ENCODE peak calls at places on chromosomes 1 and 21, in nine cellular contexts. P is transverse colon, N is Peyer's patch, A is spleen, I is IMR-90, W is HCT116, H is breast epithelium, J is prostate gland, X is uterus. V is an unnamed sample.

GRCh38 chr1:91929246-91929645 is 20.0 kb upstream of the BRDT start:
- DNase-seq in P (no peak), N (no peak), A (peak), I (no peak), W (no peak), H (no peak), J (no peak), X (no peak), V (peak)

GRCh38 chr1:145979746-145980435 is 15.4 kb downstream of the POLR3GL start:
- DNase-seq in P (peak), N (peak), A (no peak), I (no peak), W (no peak), H (no peak), J (no peak), X (no peak), V (no peak)

GRCh38 chr1:59266180-59266926 is 30.5 kb upstream of the FGGY start:
- DNase-seq in P (no peak), N (no peak), A (no peak), I (no peak), W (no peak), H (no peak), J (no peak), X (no peak), V (no peak)

GRCh38 chr1:78069784-78070183 is 24.0 kb downstream of the GIPC2 start:
- DNase-seq in P (no peak), N (no peak), A (no peak), I (no peak), W (no peak), H (no peak), J (no peak), X (no peak), V (no peak)

GRCh38 chr1:153763365-153764225 is 11.6 kb upstream of the SLC27A3 start:
- DNase-seq in P (no peak), N (no peak), A (peak), I (no peak), W (no peak), H (no peak), J (no peak), X (no peak), V (no peak)

GRCh38 chr21:44263768-44264167 is 2.1 kb upstream of the DNMT3L start:
- DNase-seq in P (no peak), N (no peak), A (peak), I (no peak), W (no peak), H (no peak), J (no peak), X (no peak), V (no peak)

GRCh38 chr1:14520514-14521163 is 77.8 kb upstream of the KAZN start:
- DNase-seq in P (no peak), N (no peak), A (no peak), I (no peak), W (no peak), H (no peak), J (peak), X (no peak), V (no peak)

GRCh38 chr1:183349201-183349711 is 68.9 kb downstream of the NMNAT2 start:
- DNase-seq in P (no peak), N (no peak), A (no peak), I (peak), W (no peak), H (peak), J (peak), X (peak), V (peak)

GRCh38 chr1:77744576-77744975 is 15.1 kb downstream of the USP33 start:
- DNase-seq in P (no peak), N (no peak), A (no peak), I (no peak), W (no peak), H (no peak), J (no peak), X (no peak), V (no peak)

GRCh38 chr1:198638894-198639319 is at the start of gene PTPRC:
- DNase-seq in P (no peak), N (no peak), A (no peak), I (no peak), W (no peak), H (no peak), J (no peak), X (no peak), V (no peak)
- TF ChIP-seq POLR2A in P (peak), N (peak), A (peak), I (no peak), W (no peak), H (no peak), J (no peak), X (no peak), V (no peak)

DNA sequence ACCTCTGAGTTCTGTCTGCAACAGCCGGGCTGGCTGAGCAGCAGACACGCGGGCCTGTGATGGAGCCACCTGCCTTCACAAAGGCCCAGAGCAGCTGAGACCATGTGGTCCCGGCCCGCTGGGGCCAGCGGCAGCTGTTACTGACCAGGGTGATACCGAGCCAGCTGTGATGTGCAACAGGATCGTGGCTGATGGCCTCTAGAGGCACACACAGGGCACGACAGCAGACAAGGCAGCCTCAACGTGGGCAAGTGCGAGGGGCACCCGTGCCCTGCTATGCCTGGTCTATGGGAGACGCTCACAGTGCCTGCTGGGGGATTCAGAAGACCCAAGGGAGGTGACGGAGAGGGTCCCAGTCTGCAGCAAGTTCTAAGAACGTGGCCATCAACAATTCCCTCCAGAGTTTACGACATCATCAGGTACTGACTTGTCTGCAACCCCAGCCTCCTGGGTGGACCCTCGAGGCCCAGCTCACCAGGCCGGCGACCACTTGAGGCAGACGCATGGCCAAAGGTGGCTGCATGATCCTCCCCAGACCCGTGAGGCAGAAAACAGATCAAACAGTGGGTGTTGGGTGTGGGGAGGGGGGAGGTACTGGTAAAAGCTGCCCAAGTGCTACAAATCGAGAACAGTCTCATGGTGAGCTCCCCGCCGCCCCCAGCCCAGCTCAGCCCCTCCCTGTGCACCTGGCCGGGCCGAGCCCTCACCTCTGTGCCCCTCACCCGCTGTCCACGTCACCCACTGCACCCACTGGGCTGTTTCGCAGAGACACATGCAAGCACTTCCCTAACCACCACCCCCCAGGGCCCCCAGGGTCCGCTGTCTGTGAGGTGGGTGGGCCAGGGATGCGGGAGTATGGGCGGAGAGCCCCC is 6.0 kb downstream of the POFUT2 start:
- DNase-seq in P (peak), N (no peak), A (peak), I (no peak), W (no peak), H (no peak), J (no peak), X (peak), V (no peak)
- TF ChIP-seq CTCF in P (no peak), N (no peak), A (no peak), I (no peak), W (no peak), H (no peak), J (no peak), X (no peak), V (no peak)

GRCh38 chr1:93810316-93810715 is 68.7 kb downstream of the DNTTIP2 start:
- DNase-seq in P (no peak), N (no peak), A (no peak), I (peak), W (no peak), H (no peak), J (no peak), X (no peak), V (no peak)

GRCh38 chr1:93804412-93804811 is 74.6 kb downstream of the DNTTIP2 start:
- DNase-seq in P (no peak), N (no peak), A (no peak), I (peak), W (no peak), H (no peak), J (no peak), X (no peak), V (no peak)

GRCh38 chr1:93805027-93805426 is 74.0 kb downstream of the DNTTIP2 start:
- DNase-seq in P (no peak), N (no peak), A (no peak), I (peak), W (no peak), H (no peak), J (no peak), X (no peak), V (no peak)

GRCh38 chr1:93811646-93812045 is 67.4 kb downstream of the DNTTIP2 start:
- DNase-seq in P (no peak), N (no peak), A (no peak), I (peak), W (no peak), H (no peak), J (no peak), X (no peak), V (no peak)

DNA sequence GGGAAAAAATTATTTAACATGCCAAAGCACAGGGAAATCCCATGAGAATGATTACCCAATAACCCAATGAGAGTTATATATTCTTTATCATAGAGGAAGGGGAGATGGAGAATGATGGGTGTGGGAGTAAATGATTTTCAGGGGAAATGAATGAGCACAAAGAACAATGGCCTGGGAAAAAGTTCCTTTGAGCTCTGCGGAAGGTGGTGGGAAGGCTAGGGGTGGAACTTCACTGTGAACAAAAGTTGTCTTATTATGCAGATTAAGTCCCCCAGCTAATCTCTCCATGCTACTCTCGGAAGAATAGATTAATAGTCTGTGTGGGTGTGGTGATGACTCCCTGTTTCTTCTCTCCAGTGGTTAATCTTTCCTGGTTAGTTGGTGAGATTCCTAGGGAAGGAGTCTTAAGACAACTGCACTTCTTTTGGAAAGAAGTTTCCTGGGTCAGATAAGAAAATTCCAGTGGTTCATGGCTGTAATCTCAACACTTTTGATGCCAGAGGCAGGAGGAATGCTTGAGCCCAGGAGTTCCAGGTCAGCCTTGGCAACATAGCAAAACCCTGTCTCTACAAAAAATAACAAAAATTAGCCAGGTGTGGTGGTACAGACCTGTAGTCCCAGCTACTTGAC is 71.6 kb downstream of the DNTTIP2 start:
- DNase-seq in P (no peak), N (no peak), A (no peak), I (peak), W (no peak), H (no peak), J (no peak), X (no peak), V (no peak)
- H3K27ac ChIP-seq in P (no peak), N (no peak), A (no peak), I (no peak), W (no peak), H (no peak), J (no peak), X (no peak), V (no peak)

GRCh38 chr1:26787706-26788514 is at the start of gene PIGV:
- DNase-seq in P (peak), N (peak), A (peak), I (peak), W (peak), H (peak), J (peak), X (peak), V (peak)
- TF ChIP-seq POLR2A in P (peak), N (peak), A (peak), I (peak), W (no peak), H (peak), J (peak), X (peak), V (peak)

DNA sequence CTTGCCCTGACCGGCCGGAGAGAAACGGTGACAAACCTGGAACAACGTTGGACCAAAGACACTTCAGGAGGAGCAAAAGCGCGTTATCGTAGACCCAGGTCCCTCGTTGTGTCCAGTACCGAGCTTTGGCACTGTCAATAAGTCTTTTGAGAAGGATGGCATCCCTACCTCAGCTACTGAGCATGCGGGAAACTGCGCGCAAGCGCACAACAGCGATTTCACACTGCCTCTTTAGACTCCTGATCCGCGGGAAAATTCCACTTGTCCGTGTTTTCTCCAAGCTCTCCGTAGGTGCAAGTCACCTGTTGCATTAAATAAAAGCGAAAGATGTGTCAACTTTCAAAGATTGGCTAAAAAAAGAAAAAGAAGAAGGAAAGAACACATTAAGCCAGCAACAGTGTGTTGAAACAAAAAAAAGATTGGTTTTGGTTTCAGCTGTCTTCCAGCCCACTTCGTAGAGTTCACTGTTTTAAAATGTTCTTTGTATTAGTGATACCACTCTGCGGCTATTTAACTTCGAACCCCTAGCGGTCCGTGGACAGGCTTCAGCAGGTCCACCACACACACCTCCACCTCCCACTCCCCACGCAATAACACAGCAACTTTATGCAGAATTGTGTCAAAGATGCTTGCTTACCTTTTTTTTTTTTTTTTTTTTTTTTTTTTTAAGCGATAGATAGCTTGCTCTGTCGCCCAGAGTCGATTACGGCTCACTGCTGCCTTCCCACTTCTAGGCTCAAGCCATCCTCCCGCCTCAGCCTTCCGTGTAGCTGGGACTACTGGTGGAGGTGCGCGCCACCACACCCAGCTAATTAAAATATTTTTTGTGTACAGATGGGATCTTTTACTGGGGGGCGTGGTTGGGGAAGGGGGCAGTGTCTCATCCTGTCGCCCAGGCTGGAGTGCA is at the start of gene BPNT1:
- DNase-seq in P (peak), N (peak), A (peak), I (peak), W (peak), H (peak), J (peak), X (peak), V (peak)
- TF ChIP-seq CTCF in P (peak), N (peak), A (peak), I (no peak), W (peak), H (no peak), J (no peak), X (no peak), V (no peak)

GRCh38 chr1:150981805-150982712 is at the start of gene ANXA9:
- DNase-seq in P (peak), N (peak), A (no peak), I (no peak), W (no peak), H (no peak), J (no peak), X (peak), V (peak)
- H3K27ac ChIP-seq in P (peak), N (peak), A (no peak), I (no peak), W (peak), H (peak), J (no peak), X (peak), V (peak)

DNA sequence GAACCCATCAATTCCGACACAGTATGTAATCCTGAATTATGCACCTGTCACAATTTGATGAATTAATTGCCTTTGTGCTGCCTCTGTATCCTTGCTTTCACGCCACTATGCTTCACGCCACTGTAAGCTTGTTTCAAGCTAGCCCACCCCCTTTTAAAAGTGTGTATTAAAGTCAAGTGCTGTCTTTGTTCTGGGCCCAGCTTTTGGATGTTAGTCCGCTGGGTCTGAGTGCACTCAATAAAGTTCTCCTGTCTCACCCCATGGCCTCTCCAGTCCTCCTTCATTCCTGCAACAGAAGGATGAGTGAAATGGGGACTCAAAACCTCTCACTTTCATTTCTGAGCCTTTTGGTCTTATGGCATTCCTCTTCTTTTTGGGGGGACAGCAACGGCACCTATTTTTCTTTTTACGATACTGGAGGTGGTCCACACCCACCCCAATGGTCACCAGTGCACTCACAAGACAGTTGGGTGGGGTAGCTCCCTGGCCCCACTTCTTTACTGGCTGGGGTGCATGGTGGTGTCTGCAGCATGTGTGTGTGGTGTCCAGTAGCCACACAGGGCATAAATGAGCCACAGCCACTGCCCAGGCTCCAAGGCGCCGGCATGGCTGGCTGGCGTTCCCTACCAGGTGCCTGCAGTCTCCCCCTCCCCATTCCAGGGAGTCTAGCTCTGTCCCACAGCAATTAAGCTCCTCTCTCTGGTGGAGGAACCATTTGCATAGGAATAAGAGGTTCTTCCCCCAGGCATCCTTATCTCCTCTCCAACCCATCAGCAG is 1.8 kb downstream of the THEM4 start:
- DNase-seq in P (no peak), N (no peak), A (no peak), I (no peak), W (peak), H (no peak), J (no peak), X (no peak), V (no peak)
- TF ChIP-seq POLR2A in P (no peak), N (no peak), A (no peak), I (no peak), W (peak), H (no peak), J (no peak), X (no peak), V (no peak)

DNA sequence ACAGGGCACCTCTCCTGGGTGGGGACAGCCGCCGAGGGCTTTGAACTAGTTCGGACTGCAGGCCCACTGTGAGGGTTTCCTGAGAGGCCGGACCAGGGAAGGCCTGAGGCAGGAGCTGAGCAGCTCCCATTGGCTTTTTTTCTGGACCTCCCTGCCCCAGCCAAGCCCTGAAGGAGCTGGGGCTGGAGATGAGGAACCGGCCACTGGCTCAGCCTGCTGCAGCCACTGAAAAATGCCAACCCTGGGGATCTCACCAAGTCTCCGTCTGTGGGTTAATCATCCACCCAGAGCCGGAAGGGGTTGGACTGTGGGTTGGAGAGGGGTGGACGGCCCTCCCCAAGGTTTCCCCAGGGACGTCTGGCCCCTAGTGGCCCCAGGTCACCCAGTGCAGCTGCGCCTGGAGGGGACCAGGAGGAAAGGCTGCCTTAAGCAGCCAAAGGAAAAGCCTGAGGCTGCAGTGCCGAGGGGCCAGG is 2.5 kb downstream of the VWA1 start:
- DNase-seq in P (peak), N (peak), A (no peak), I (no peak), W (no peak), H (no peak), J (no peak), X (no peak), V (no peak)
- TF ChIP-seq CTCF in P (no peak), N (no peak), A (no peak), I (no peak), W (no peak), H (no peak), J (no peak), X (no peak), V (no peak)

V was measured in thyroid gland.